ENCODE peak calls at places on chromosomes 3 and 15, in seven cellular contexts. P, S, C, V, T, I and G are unnamed samples.
A peak's percentile ranks its signal among the peaks of the same experiment; 100 is the strongest.

GRCh38 chr3:46276497-46277099 is 34.3 kb downstream of the CCR3 start:
- DNase-seq in T (peak; percentile 56), I (peak; percentile 59), V (peak; percentile 68), C (no peak), P (peak; percentile 33), S (peak; percentile 54), G (peak; percentile 52)

GRCh38 chr15:58243083-58243482 is 104.9 kb downstream of the AQP9 start:
- DNase-seq in P (no peak), T (no peak), I (no peak), V (no peak), C (no peak), S (no peak), G (no peak)

GRCh38 chr15:38557855-38558713 is 6.5 kb downstream of the RASGRP1 start:
- DNase-seq in I (no peak), V (no peak), C (no peak), T (no peak), P (no peak), S (no peak), G (no peak)

GRCh38 chr3:186589856-186590579 is 19.5 kb downstream of the DNAJB11 start:
- DNase-seq in T (no peak), I (no peak), S (peak; percentile 54), V (no peak), C (no peak), P (no peak), G (no peak)

GRCh38 chr3:30271781-30272180 is 334.6 kb upstream of the TGFBR2 start:
- DNase-seq in P (no peak), T (no peak), I (no peak), V (no peak), S (no peak), C (no peak), G (no peak)

GRCh38 chr3:72659609-72660008 is 188.6 kb downstream of the SHQ1 start:
- DNase-seq in V (no peak), I (no peak), C (no peak), S (peak; percentile 58), P (no peak), T (no peak), G (no peak)

GRCh38 chr15:57951328-57951932 is 114.1 kb downstream of the ALDH1A2 start:
- DNase-seq in S (no peak), T (no peak), C (no peak), P (no peak), I (no peak), V (no peak), G (no peak)

GRCh38 chr3:48155122-48155521 is 33.1 kb downstream of the CDC25A start:
- DNase-seq in C (no peak), S (no peak), P (no peak), V (no peak), I (peak; percentile 23), T (no peak), G (no peak)

GRCh38 chr3:72490688-72491430 is 357.4 kb downstream of the SHQ1 start:
- DNase-seq in T (no peak), I (no peak), V (no peak), P (peak; percentile 21), S (peak; percentile 17), C (no peak), G (no peak)

GRCh38 chr15:68528891-68529290 is 49.9 kb upstream of the CORO2B start:
- DNase-seq in S (no peak), C (no peak), V (no peak), I (no peak), P (no peak), T (no peak), G (no peak)

GRCh38 chr15:45550436-45550835 is 27.9 kb upstream of the SLC30A4 start:
- DNase-seq in C (no peak), V (no peak), T (no peak), I (no peak), S (no peak), P (no peak), G (no peak)

GRCh38 chr3:187063286-187064081 is 75.8 kb downstream of the RPL39L start:
- DNase-seq in V (no peak), P (no peak), T (no peak), S (peak; percentile 23), I (no peak), C (no peak), G (no peak)

GRCh38 chr3:34312684-34313083 is 514.3 kb downstream of the PDCD6IP start:
- DNase-seq in T (no peak), C (no peak), V (no peak), I (no peak), P (no peak), S (no peak), G (no peak)

GRCh38 chr3:39147711-39148115 is 5.7 kb downstream of the CSRNP1 start:
- DNase-seq in I (no peak), C (no peak), T (no peak), P (no peak), S (peak; percentile 59), V (no peak), G (no peak)

GRCh38 chr15:37979597-37979996 is 45.2 kb downstream of the TMCO5A start:
- DNase-seq in T (no peak), C (no peak), S (no peak), I (no peak), P (no peak), V (no peak), G (no peak)

GRCh38 chr3:12489832-12490231 is 5.6 kb downstream of the TSEN2 start:
- DNase-seq in I (no peak), V (no peak), T (no peak), P (no peak), C (no peak), S (no peak), G (no peak)

GRCh38 chr3:113232367-113232766 is 21.0 kb downstream of the BOC start:
- DNase-seq in C (no peak), V (no peak), I (no peak), P (no peak), S (no peak), T (no peak), G (no peak)

GRCh38 chr15:88932271-88932874 is 19.2 kb upstream of the MFGE8 start:
- DNase-seq in S (no peak), P (no peak), I (peak; percentile 32), C (no peak), T (no peak), V (no peak), G (peak; percentile 29)

GRCh38 chr15:46146915-46147314 is 512.1 kb downstream of the SQOR start:
- DNase-seq in T (no peak), I (no peak), V (no peak), P (no peak), C (no peak), S (no peak), G (no peak)

GRCh38 chr15:78726870-78727551 is 84.3 kb downstream of the ADAMTS7 start:
- DNase-seq in I (no peak), T (peak; percentile 63), V (no peak), P (no peak), C (no peak), S (peak; percentile 59), G (no peak)

GRCh38 chr3:79140718-79141117 is 627.1 kb downstream of the ROBO1 start:
- DNase-seq in P (no peak), T (no peak), S (no peak), C (no peak), V (no peak), I (no peak), G (no peak)

GRCh38 chr15:27124287-27124830 is 153.4 kb downstream of the GABRG3 start:
- DNase-seq in T (no peak), I (no peak), V (no peak), S (no peak), C (no peak), P (no peak), G (no peak)
- H3K9me3 ChIP-seq in T (no peaks in the 10 kb centered on the region), I (no peaks in the 10 kb centered on the region), V (no peaks in the 10 kb centered on the region), S (no peaks in the 10 kb centered on the region), C (no peaks in the 10 kb centered on the region), P (no peaks in the 10 kb centered on the region), G (no peaks in the 10 kb centered on the region)

GRCh38 chr15:94119215-94119815 is 112.0 kb upstream of the MCTP2 start:
- DNase-seq in I (no peak), T (peak; percentile 41), V (peak; percentile 76), C (no peak), S (no peak), P (peak; percentile 33), G (peak; percentile 47)

GRCh38 chr15:94125131-94125530 is 106.2 kb upstream of the MCTP2 start:
- DNase-seq in I (no peak), V (no peak), P (no peak), T (no peak), S (no peak), C (no peak), G (no peak)

GRCh38 chr15:94125698-94126097 is 105.7 kb upstream of the MCTP2 start:
- DNase-seq in S (no peak), V (no peak), T (no peak), I (no peak), C (no peak), P (no peak), G (no peak)

GRCh38 chr15:94119923-94120775 is 111.2 kb upstream of the MCTP2 start:
- DNase-seq in P (peak; percentile 85), C (peak; percentile 49), T (peak; percentile 82), V (peak; percentile 88), I (peak; percentile 57), S (peak; percentile 86), G (peak; percentile 65)
- TF ChIP-seq POLR2A in P (no peak), C (no peak), T (no peak), V (no peak), I (no peak), S (no peak), G (no peak)

DNA sequence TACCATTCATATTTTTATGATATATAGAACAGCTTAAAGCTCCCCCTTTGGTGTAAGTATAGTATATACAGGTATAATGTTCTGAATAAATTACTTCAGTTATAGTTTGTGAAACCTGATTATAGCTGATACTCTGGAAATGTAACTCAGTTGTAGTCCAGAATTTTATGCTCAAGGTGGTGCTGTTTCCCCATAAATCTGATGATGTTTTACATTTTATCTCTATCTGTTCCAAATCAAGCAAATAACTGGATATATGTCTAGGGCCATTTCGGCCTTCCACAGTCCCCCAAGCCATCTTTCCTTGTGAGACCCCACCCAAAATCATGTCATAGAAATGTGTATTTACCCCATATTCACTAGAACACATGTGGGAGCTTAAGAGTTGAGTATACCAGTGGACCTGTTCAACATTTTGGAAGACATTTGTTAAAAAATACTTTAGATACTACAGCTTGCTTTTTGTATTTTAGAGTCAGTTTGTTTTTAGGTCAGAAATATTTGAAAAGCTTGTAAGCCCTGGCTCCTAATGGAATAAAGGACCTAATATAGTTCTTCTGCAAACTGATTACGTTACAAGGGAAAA is 107.1 kb downstream of the ATG7 start:
- DNase-seq in C (peak; percentile 13), V (no peak), S (no peak), T (no peak), I (no peak), P (peak; percentile 59), G (no peak)
- H3K9me3 ChIP-seq in C (no peaks in the 10 kb centered on the region), V (no peaks in the 10 kb centered on the region), S (no peaks in the 10 kb centered on the region), T (no peaks in the 10 kb centered on the region), I (no peaks in the 10 kb centered on the region), P (no peaks in the 10 kb centered on the region), G (no peaks in the 10 kb centered on the region)

GRCh38 chr3:188153949-188154757 is at the start of gene LPP:
- DNase-seq in T (peak; percentile 78), I (peak; percentile 79), C (no peak), P (peak; percentile 58), V (peak; percentile 92), S (peak; percentile 78), G (peak; percentile 86)
- TF ChIP-seq POLR2A in T (no peak), I (peak; percentile 60), C (no peak), P (peak; percentile 56), V (no peak), S (peak; percentile 56), G (no peak)